ENCODE peak calls at places on chromosomes 2 and 18, in six cellular contexts. R is Karpas-422, E is A549, W is neural progenitor cell, D is mammary epithelial cell, I is body of pancreas. T is an unnamed sample.

GRCh38 chr2:230007931-230008707 is 60.6 kb downstream of the SLC16A14 start:
- DNase-seq in D (peak), E (peak), W (peak), R (peak), I (peak), T (peak)

GRCh38 chr2:65722028-65722427 is 289.6 kb upstream of the SPRED2 start:
- DNase-seq in R (no peak), I (peak), W (peak), D (peak), E (peak), T (no peak)

GRCh38 chr2:98412751-98413445 is 31.8 kb upstream of the INPP4A start:
- DNase-seq in R (peak), D (peak), W (peak), I (peak), E (peak), T (no peak)

GRCh38 chr18:47204908-47205522 is 28.9 kb upstream of the IER3IP1 start:
- DNase-seq in R (peak), I (peak), W (peak), E (peak), D (peak), T (no peak)

GRCh38 chr2:122236152-122236892 is 480.9 kb downstream of the TSN start:
- DNase-seq in E (peak), D (peak), R (no peak), W (no peak), I (peak), T (no peak)

GRCh38 chr2:20728114-20728758 is 61.3 kb downstream of the GDF7 start:
- DNase-seq in R (no peak), I (no peak), W (peak), D (peak), E (no peak), T (no peak)

GRCh38 chr2:62913311-62913710 is 137.3 kb upstream of the OTX1 start:
- DNase-seq in D (no peak), R (no peak), E (no peak), I (no peak), W (no peak), T (no peak)

GRCh38 chr2:70905443-70905842 is 30.3 kb upstream of the ATP6V1B1 start:
- DNase-seq in I (no peak), W (no peak), R (no peak), E (no peak), D (no peak), T (no peak)

GRCh38 chr2:172311921-172312345 is 115.5 kb upstream of the ITGA6 start:
- DNase-seq in R (no peak), D (no peak), I (peak), E (no peak), W (no peak), T (no peak)

GRCh38 chr2:39696072-39696471 is 30.4 kb downstream of the TMEM178A start:
- DNase-seq in R (no peak), D (peak), W (no peak), E (peak), I (no peak), T (no peak)

GRCh38 chr2:103005386-103005785 is 243.6 kb downstream of the TMEM182 start:
- DNase-seq in E (no peak), W (no peak), D (no peak), R (no peak), I (no peak), T (no peak)

GRCh38 chr2:70087703-70088507 is 628 bp downstream of the PCBP1 start:
- DNase-seq in I (peak), D (peak), E (peak), R (peak), W (peak), T (peak)

GRCh38 chr2:72570401-72570800 is 255.4 kb downstream of the EXOC6B start:
- DNase-seq in E (peak), I (no peak), W (no peak), D (no peak), R (no peak), T (no peak)

GRCh38 chr2:205733648-205734047 is 51.3 kb downstream of the NRP2 start:
- DNase-seq in R (no peak), D (no peak), W (peak), E (no peak), I (no peak), T (no peak)

GRCh38 chr2:165293439-165294420 is 54.5 kb downstream of the SCN2A start:
- DNase-seq in R (peak), D (peak), E (peak), I (peak), W (peak), T (no peak)

GRCh38 chr2:165289069-165289468 is 49.9 kb downstream of the SCN2A start:
- DNase-seq in E (no peak), I (no peak), W (no peak), D (no peak), R (no peak), T (no peak)

GRCh38 chr2:165295643-165296042 is 56.4 kb downstream of the SCN2A start:
- DNase-seq in W (no peak), E (no peak), R (no peak), I (no peak), D (no peak), T (no peak)

GRCh38 chr2:165294912-165295311 is 55.7 kb downstream of the SCN2A start:
- DNase-seq in R (no peak), D (no peak), W (no peak), I (no peak), E (no peak), T (no peak)
- H3K27ac ChIP-seq in R (no peak), D (no peak), W (no peak), I (no peak), E (no peak), T (no peak)

GRCh38 chr2:232315923-232316299 is 62.6 kb upstream of the ALPP start:
- DNase-seq in W (no peak), E (no peak), R (no peak), I (no peak), D (peak), T (no peak)

GRCh38 chr2:232319117-232320037 is 59.2 kb upstream of the ALPP start:
- DNase-seq in D (no peak), W (no peak), R (no peak), E (no peak), I (no peak), T (no peak)

GRCh38 chr2:232318175-232318855 is 60.2 kb upstream of the ALPP start:
- DNase-seq in R (no peak), I (no peak), E (no peak), W (no peak), D (no peak), T (no peak)

GRCh38 chr2:232315049-232315922 is 63.3 kb upstream of the ALPP start:
- DNase-seq in R (no peak), I (no peak), D (peak), E (no peak), W (no peak), T (peak)

GRCh38 chr2:232316382-232317190 is 62.0 kb upstream of the ALPP start:
- DNase-seq in E (no peak), D (no peak), R (no peak), I (no peak), W (no peak), T (no peak)
- H3K4me3 ChIP-seq in E (no peak), D (no peak), R (no peak), I (no peak), W (no peak), T (no peak)

GRCh38 chr2:30300456-30301221 is 69.3 kb downstream of the LBH start:
- DNase-seq in E (peak), W (peak), D (no peak), I (peak), R (no peak), T (no peak)
- H3K27ac ChIP-seq in E (peak), W (no peak), D (no peak), I (no peak), R (no peak), T (peak)

GRCh38 chr2:16662440-16662839 is 3.2 kb downstream of the CYRIA start:
- DNase-seq in R (no peak), D (peak), I (no peak), W (no peak), E (peak), T (no peak)

GRCh38 chr2:16664052-16664731 is 1.4 kb downstream of the CYRIA start:
- DNase-seq in E (peak), I (peak), W (peak), D (no peak), R (peak), T (peak)

GRCh38 chr2:16664809-16665745 is 557 bp downstream of the CYRIA start:
- DNase-seq in E (no peak), W (no peak), D (no peak), R (no peak), I (no peak), T (no peak)

GRCh38 chr2:16661936-16662335 is 3.7 kb downstream of the CYRIA start:
- DNase-seq in D (no peak), I (no peak), W (no peak), E (no peak), R (no peak), T (no peak)

DNA sequence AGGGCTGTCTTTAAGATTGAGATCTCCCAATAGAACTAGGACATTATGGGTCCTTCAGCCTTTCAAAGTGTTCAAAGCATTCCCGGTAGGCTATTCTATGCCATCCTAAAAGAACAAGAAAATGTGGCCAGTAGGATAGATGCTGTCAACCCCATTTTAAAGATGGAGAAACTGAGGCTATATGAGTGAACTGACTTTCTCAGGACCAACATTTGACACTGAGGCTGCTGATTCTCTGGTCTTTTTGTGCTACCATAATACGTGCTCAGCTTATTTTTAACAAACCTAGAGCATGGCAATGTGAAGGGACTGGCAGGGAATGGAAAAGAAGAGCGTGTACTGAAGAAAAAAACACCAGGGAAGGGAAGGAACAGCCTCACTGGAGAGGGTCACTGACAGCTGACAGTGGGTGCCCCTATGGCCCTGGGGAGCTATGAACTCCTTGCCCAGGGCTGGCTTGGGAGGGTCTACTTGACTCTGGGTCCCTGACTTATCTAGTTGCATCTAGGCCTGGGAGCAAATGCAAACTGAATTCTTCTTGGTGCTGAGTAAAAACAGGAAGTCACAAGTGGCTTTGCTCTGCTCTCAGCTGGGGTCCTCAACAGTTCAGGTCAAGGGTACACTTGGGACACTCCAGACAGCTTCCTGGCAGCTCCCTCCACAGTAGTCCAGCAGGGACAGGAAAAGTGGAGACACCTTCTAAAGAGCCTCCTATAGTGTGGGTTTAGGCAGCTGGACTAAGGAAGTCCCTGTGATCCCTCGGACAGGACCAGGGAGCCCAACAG is 2.3 kb downstream of the CYRIA start:
- DNase-seq in W (no peak), D (no peak), E (no peak), R (peak), I (no peak), T (peak)
- H3K4me3 ChIP-seq in W (no peak), D (no peak), E (no peak), R (no peak), I (no peak), T (peak)

GRCh38 chr18:57655740-57656139 is 34.1 kb upstream of the NARS1 start:
- DNase-seq in D (no peak), E (no peak), R (peak), I (no peak), W (no peak), T (no peak)

GRCh38 chr18:57644540-57644939 is 22.9 kb upstream of the NARS1 start:
- DNase-seq in W (no peak), R (no peak), I (no peak), D (no peak), E (peak), T (no peak)

GRCh38 chr18:57648414-57648813 is 26.8 kb upstream of the NARS1 start:
- DNase-seq in R (no peak), W (no peak), D (no peak), I (no peak), E (no peak), T (no peak)

DNA sequence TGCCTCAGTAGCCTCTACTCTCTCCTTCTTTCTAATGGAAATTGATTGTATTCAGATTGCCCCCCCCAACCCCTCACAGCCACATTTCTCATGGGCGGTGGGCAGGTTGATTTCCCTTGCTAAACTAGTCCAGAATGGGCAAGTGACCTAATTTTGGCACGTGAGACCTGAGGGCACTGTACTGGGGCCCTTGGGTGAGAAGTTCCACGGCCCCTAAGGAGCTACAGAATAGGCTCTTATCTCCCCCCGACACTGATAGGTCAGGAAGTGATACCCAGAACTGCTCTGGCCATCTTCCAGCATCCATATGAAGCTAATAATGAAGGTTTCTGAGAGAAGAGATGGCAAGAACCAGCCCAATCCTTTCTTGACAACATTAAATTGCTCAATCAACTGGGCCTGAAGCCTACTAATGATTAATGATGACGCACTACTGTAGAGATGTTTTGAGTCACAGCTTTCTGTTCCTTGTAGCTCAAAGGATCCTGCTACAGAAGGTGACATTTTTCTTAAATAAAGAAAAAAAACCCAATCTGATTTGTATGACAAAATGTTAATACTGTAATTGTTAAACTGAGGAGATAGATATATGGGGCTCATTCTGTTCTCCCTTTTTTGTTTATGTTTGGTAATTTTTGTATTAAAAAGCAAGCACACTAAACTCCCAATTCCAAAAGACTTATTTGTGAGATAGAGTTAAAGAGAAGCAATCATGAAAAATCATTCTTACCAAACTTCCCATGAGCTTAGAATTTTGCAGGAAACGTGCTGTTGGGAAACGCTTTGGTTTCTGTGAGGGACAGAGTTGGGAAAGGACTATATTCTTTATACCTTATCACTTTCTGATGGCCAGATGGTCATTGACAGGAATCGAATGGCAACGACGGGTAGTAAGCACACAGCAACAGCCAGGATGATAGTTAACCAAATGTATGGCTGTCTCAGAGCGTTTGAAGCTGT is 28.2 kb upstream of the NARS1 start:
- DNase-seq in W (no peak), E (peak), D (peak), R (no peak), I (no peak), T (no peak)
- H3K27ac ChIP-seq in W (no peak), E (peak), D (no peak), R (no peak), I (no peak), T (no peak)

GRCh38 chr2:101463885-101464653 is 10.8 kb downstream of the RFX8 start:
- DNase-seq in D (no peak), W (no peak), E (peak), I (no peak), R (no peak), T (no peak)
- H3K4me3 ChIP-seq in D (no peak), W (no peak), E (no peak), I (no peak), R (no peak), T (no peak)

DNA sequence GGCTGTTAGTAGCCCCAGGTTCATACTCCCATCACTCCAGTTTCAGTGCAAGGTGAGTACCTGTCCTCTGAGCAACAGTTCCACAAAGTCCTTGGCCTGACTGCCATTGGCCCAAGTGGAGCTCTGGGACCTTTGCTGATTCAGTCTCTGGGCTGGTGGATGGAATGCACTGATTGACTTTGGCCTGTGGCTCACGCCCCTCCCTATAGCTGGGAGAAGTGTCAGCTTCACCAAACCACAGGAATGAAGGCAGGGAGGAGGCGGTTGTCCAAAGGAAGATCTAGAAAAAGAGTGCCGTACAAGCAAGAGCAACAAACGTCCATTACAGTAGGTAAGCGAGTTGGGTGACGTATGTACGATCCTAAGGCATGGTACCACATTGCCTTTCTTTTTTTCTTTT is 34.0 kb downstream of the QPCT start:
- DNase-seq in W (no peak), E (no peak), I (no peak), D (peak), R (no peak), T (no peak)
- H3K27ac ChIP-seq in W (no peak), E (no peak), I (no peak), D (peak), R (no peak), T (no peak)

GRCh38 chr2:53672881-53673522 is 94.6 kb upstream of the CHAC2 start:
- DNase-seq in W (no peak), I (no peak), E (no peak), D (no peak), R (no peak), T (no peak)

GRCh38 chr2:53668624-53669026 is 99.0 kb upstream of the CHAC2 start:
- DNase-seq in W (no peak), E (no peak), I (no peak), R (no peak), D (no peak), T (no peak)

GRCh38 chr2:53670351-53670750 is 97.3 kb upstream of the CHAC2 start:
- DNase-seq in D (no peak), W (no peak), R (no peak), I (no peak), E (no peak), T (no peak)
- H3K4me3 ChIP-seq in D (no peak), W (no peak), R (no peak), I (no peak), E (no peak), T (no peak)

GRCh38 chr18:59904051-59904601 is 4.3 kb downstream of the PMAIP1 start:
- DNase-seq in D (no peak), W (no peak), I (no peak), E (no peak), R (peak), T (no peak)
- H3K27ac ChIP-seq in D (no peak), W (no peak), I (no peak), E (no peak), R (peak), T (peak)

GRCh38 chr2:127661072-127661618 is 14.2 kb downstream of the LIMS2 start:
- DNase-seq in I (no peak), W (no peak), R (no peak), D (no peak), E (no peak), T (peak)

GRCh38 chr2:127661949-127662510 is 13.3 kb downstream of the LIMS2 start:
- DNase-seq in I (no peak), R (no peak), D (no peak), E (no peak), W (no peak), T (peak)

GRCh38 chr2:127659408-127660290 is 13.7 kb downstream of the GPR17 start:
- DNase-seq in W (no peak), D (no peak), R (peak), E (no peak), I (peak), T (peak)

GRCh38 chr2:127658641-127659407 is 12.9 kb downstream of the GPR17 start:
- DNase-seq in E (no peak), W (no peak), D (no peak), R (no peak), I (peak), T (peak)

GRCh38 chr2:127660291-127660578 is 14.3 kb downstream of the GPR17 start:
- DNase-seq in W (no peak), D (no peak), R (no peak), E (no peak), I (no peak), T (peak)
- H3K4me3 ChIP-seq in W (no peak), D (no peak), R (no peak), E (no peak), I (no peak), T (no peak)